ENCODE peak calls at places on chromosomes 6 and 20, in six cellular contexts. Q is GM18507, D is WTC11, L is AG09309, U is iris pigment epithelial cell, B is NCI-H446 treated with DMSO at 0.1 percent for 48 hours. H is an unnamed sample.

GRCh38 chr20:36482044-36482473 is 59.3 kb upstream of the MYL9 start:
- DNase-seq in Q (no peak), D (no peak), L (no peak), U (no peak), B (peak), H (no peak)

GRCh38 chr6:34389034-34389433 is 3.4 kb downstream of the NUDT3 start:
- DNase-seq in Q (no peak), D (no peak), L (no peak), U (no peak), B (no peak), H (no peak)

GRCh38 chr6:111730835-111731234 is 125.2 kb upstream of the TRAF3IP2 start:
- DNase-seq in Q (no peak), D (no peak), L (no peak), U (no peak), B (no peak), H (no peak)

GRCh38 chr6:133707456-133707855 is 181.5 kb upstream of the TCF21 start:
- DNase-seq in Q (no peak), D (no peak), L (peak), U (peak), B (peak), H (no peak)

GRCh38 chr20:53080969-53081871 is 109.1 kb downstream of the TSHZ2 start:
- DNase-seq in Q (no peak), D (no peak), L (no peak), U (peak), B (no peak), H (no peak)

GRCh38 chr6:169813969-169814368 is 62.5 kb downstream of the ERMARD start:
- DNase-seq in Q (no peak), D (no peak), L (no peak), U (no peak), B (no peak), H (no peak)

GRCh38 chr20:37649017-37649416 is 44.8 kb upstream of the CTNNBL1 start:
- DNase-seq in Q (no peak), D (no peak), L (no peak), U (no peak), B (no peak), H (no peak)

GRCh38 chr6:19368511-19368910 is 468.7 kb upstream of the ID4 start:
- DNase-seq in Q (no peak), D (no peak), L (peak), U (peak), B (no peak), H (no peak)

GRCh38 chr6:169953686-169954085 is 202.3 kb downstream of the ERMARD start:
- DNase-seq in Q (no peak), D (no peak), L (no peak), U (no peak), B (no peak), H (no peak)

GRCh38 chr6:10838794-10839333 is 525 bp upstream of the MAK start:
- DNase-seq in Q (peak), D (no peak), L (no peak), U (no peak), B (no peak), H (no peak)

GRCh38 chr20:38073307-38074010 is 39.9 kb downstream of the RPRD1B start:
- DNase-seq in Q (no peak), D (no peak), L (peak), U (peak), B (peak), H (peak)

GRCh38 chr20:5703542-5704215 is 46.5 kb upstream of the SHLD1 start:
- DNase-seq in Q (no peak), D (no peak), L (no peak), U (peak), B (no peak), H (no peak)

GRCh38 chr6:36499918-36500317 is 47.4 kb downstream of the STK38 start:
- DNase-seq in Q (no peak), D (no peak), L (no peak), U (no peak), B (no peak), H (no peak)

H was measured in NT2/D1.